ENCODE peak calls at places on chromosome 22, in four cellular contexts. J, F, C and A are unnamed samples.

GRCh38 chr22:28768701-28769393 is 3.6 kb upstream of the CCDC117 start:
- DNase-seq in C (no peak), J (no peak), F (no peak), A (no peak)

GRCh38 chr22:26197427-26197826 is 28.2 kb downstream of the SEZ6L start:
- DNase-seq in C (no peak), J (no peak), F (no peak), A (no peak)

GRCh38 chr22:21921184-21921721 is 31.4 kb downstream of the PPM1F start:
- DNase-seq in F (no peak), C (no peak), J (no peak), A (no peak)

GRCh38 chr22:44312766-44313165 is at the start of gene SHISAL1:
- DNase-seq in F (no peak), J (no peak), C (no peak), A (no peak)

GRCh38 chr22:50505276-50505775 is 2.2 kb downstream of the LMF2 start:
- DNase-seq in J (no peak), C (no peak), F (peak; percentile 3), A (no peak)

GRCh38 chr22:46737105-46737975 is 712 bp downstream of the CERK start:
- DNase-seq in C (peak; percentile 81), F (peak; percentile 73), J (no peak), A (no peak)

GRCh38 chr22:32644252-32645100 is 157.0 kb upstream of the TIMP3 start:
- DNase-seq in J (no peak), F (peak; percentile 69), C (no peak), A (peak; percentile 96)

GRCh38 chr22:43203471-43203981 is 16.6 kb upstream of the TTLL12 start:
- DNase-seq in J (no peak), C (no peak), F (no peak), A (no peak)

GRCh38 chr22:41563051-41563711 is 2.4 kb downstream of the CSDC2 start:
- DNase-seq in C (no peak), J (no peak), F (peak; percentile 55), A (peak; percentile 56)

GRCh38 chr22:43798492-43798891 is 13.6 kb downstream of the EFCAB6 start:
- DNase-seq in F (no peak), C (no peak), J (no peak), A (no peak)

GRCh38 chr22:43919106-43919965 is 4.3 kb upstream of the PNPLA3 start:
- DNase-seq in C (no peak), J (no peak), F (no peak), A (no peak)

GRCh38 chr22:37195921-37196320 is 7.9 kb upstream of the C1QTNF6 start:
- DNase-seq in C (peak; percentile 21), F (no peak), J (no peak), A (peak; percentile 82)

GRCh38 chr22:46085831-46086576 is 64.3 kb upstream of the PPARA start:
- DNase-seq in C (peak; percentile 75), F (no peak), J (no peak), A (peak; percentile 68)

GRCh38 chr22:19050117-19050516 is 72.1 kb downstream of the DGCR2 start:
- DNase-seq in F (no peak), C (no peak), J (no peak), A (no peak)

GRCh38 chr22:40116496-40117200 is 61.1 kb upstream of the TNRC6B start:
- DNase-seq in J (no peak), F (no peak), C (no peak), A (no peak)

GRCh38 chr22:24141586-24141985 is 39.7 kb upstream of the SUSD2 start:
- DNase-seq in F (no peak), C (no peak), J (no peak), A (peak; percentile 78)

GRCh38 chr22:48821346-48822186 is 1006.1 kb downstream of the BRD1 start:
- DNase-seq in J (no peak), F (no peak), C (peak; percentile 36), A (no peak)

GRCh38 chr22:27834364-27835185 is 33.0 kb upstream of the MN1 start:
- DNase-seq in F (no peak), J (no peak), C (no peak), A (no peak)

GRCh38 chr22:28605362-28605761 is 74.3 kb downstream of the TTC28 start:
- DNase-seq in F (no peak), C (no peak), J (no peak), A (no peak)

GRCh38 chr22:23497016-23497885 is 82.8 kb downstream of the IGLL1 start:
- DNase-seq in F (no peak), J (no peak), C (no peak), A (no peak)

GRCh38 chr22:49418341-49418894 is 409.3 kb downstream of the BRD1 start:
- DNase-seq in F (no peak), J (no peak), C (no peak), A (no peak)

GRCh38 chr22:39522567-39523300 is 2.4 kb downstream of the ATF4 start:
- DNase-seq in F (no peak), J (no peak), C (peak; percentile 53), A (peak; percentile 59)

GRCh38 chr22:23850136-23850611 is 7.5 kb upstream of the SLC2A11 start:
- DNase-seq in C (no peak), F (no peak), J (no peak), A (no peak)

GRCh38 chr22:43811777-43812148 is 342 bp downstream of the EFCAB6 start:
- DNase-seq in J (no peak), F (peak; percentile 55), C (no peak), A (peak; percentile 56)

GRCh38 chr22:45602824-45603301 is 68.8 kb upstream of the ATXN10 start:
- DNase-seq in F (peak; percentile 45), C (peak; percentile 49), J (no peak), A (no peak)

GRCh38 chr22:22752199-22752555 is 107.8 kb downstream of the GGTLC2 start:
- DNase-seq in J (no peak), F (no peak), C (no peak), A (no peak)

GRCh38 chr22:46748948-46749681 is 11.1 kb upstream of the CERK start:
- DNase-seq in F (no peak), C (no peak), J (no peak), A (peak; percentile 21)

GRCh38 chr22:28883917-28884753 is 763 bp downstream of the ZNRF3 start:
- DNase-seq in C (peak; percentile 76), F (peak; percentile 67), J (no peak), A (no peak)

GRCh38 chr22:45785458-45785857 is 113.8 kb downstream of the ATXN10 start:
- DNase-seq in C (no peak), J (no peak), F (peak; percentile 32), A (peak; percentile 90)

GRCh38 chr22:40019100-40019499 is 24.3 kb downstream of the FAM83F start:
- DNase-seq in C (no peak), J (no peak), F (no peak), A (peak; percentile 79)

GRCh38 chr22:23218867-23219251 is 38.5 kb downstream of the BCR start:
- DNase-seq in J (no peak), F (peak; percentile 73), C (peak; percentile 72), A (no peak)

GRCh38 chr22:44042822-44043221 is 18.7 kb downstream of the PARVB start:
- DNase-seq in C (no peak), J (no peak), F (no peak), A (no peak)

GRCh38 chr22:27624705-27625104 is 176.9 kb downstream of the MN1 start:
- DNase-seq in C (no peak), J (no peak), F (no peak), A (no peak)

GRCh38 chr22:41070665-41071331 is 21.6 kb upstream of the EP300 start:
- DNase-seq in J (no peak), F (no peak), C (no peak), A (no peak)

GRCh38 chr22:37244114-37244921 is at the start of gene RAC2:
- DNase-seq in C (peak; percentile 70), F (peak; percentile 64), J (no peak), A (peak; percentile 70)

GRCh38 chr22:40635008-40635939 is 1.2 kb downstream of the MRTFA start:
- DNase-seq in C (no peak), F (no peak), J (no peak), A (no peak)

GRCh38 chr22:32561756-32562155 is 87.1 kb downstream of the FBXO7 start:
- DNase-seq in J (no peak), F (no peak), C (no peak), A (no peak)

GRCh38 chr22:27780161-27780575 is 21.4 kb downstream of the MN1 start:
- DNase-seq in J (no peak), F (no peak), C (no peak), A (no peak)

GRCh38 chr22:35839811-35840739 is 122.4 kb downstream of the APOL5 start:
- DNase-seq in F (peak; percentile 95), J (peak; percentile 84), C (peak; percentile 73), A (peak; percentile 94)

GRCh38 chr22:35841907-35842518 is 124.3 kb downstream of the APOL5 start:
- DNase-seq in F (no peak), C (no peak), J (no peak), A (no peak)

GRCh38 chr22:35835998-35836691 is 118.5 kb downstream of the APOL5 start:
- DNase-seq in J (no peak), C (no peak), F (peak; percentile 80), A (peak; percentile 86)

GRCh38 chr22:35837328-35837727 is 119.7 kb downstream of the APOL5 start:
- DNase-seq in J (no peak), F (no peak), C (no peak), A (no peak)

DNA sequence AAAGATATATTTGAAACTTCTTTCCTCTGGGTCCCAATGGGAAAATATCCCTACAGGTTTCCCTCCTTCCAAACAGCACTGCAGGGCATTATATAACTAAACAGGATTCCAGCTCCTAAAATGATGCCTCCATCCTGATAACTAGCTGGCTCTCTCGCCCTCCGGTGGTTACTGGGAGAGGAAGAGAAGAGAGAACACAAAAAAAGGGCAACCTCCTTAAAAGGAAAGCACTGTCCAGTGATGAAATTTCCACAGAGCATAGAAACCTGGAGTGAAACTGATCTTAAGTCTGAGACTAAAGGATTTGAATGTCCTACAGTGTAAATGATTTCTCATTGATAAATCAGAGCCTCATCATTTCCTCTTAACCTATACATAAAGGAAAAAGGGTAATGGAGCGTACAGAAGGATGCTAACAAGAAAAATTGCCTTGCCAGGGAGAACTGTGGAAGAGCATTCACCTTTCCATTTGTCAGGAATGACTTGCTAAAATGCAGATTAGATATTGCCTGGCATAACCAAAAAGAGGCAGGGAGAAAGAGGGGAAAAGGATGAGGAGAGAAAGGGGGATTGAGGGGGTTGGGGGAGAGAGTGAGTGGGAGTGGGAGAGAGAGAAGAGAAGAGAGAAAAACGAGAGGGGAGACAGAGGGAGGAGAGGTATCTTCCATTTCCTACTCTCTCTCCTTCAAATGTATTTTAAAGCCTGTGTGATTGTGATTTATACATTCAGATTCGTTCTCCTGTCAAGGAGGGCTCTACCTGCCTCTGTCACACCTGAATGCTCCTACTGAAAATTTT is 121.4 kb downstream of the APOL5 start:
- DNase-seq in F (peak; percentile 71), C (no peak), J (no peak), A (peak; percentile 64)
- TF ChIP-seq CTCF in F (peak; percentile 51), C (no peak), J (peak; percentile 51), A (peak; percentile 31)

GRCh38 chr22:38314140-38314991 is 2.9 kb downstream of the CSNK1E start:
- DNase-seq in J (no peak), C (no peak), F (peak; percentile 26), A (no peak)
- H3K4me3 ChIP-seq in J (peak overlapping the region; percentile 73), C (peak overlapping the region; percentile 88), F (peak overlapping the region; percentile 11), A (peak overlapping the region; percentile 50)

DNA sequence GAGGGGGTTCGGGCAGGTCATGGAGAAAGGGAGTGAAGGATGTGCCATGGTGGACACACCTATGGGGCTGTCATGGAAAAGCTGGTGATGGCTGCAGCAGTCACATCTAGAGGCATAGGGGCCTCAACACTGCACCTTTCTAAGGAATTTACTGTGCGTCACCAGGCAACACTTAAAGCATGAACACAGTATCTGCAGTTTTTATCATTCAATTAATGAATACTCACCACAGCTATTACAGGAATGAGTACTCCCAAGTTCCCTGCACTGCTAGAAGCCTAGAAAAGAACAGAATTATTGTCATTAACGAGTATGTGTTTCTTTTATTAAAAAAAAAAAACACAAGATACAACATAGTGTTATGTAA is 19.0 kb downstream of the SERPIND1 start:
- DNase-seq in C (no peak), F (no peak), J (no peak), A (no peak)
- H3K36me3 ChIP-seq in C (no peaks in the 10 kb centered on the region), F (no peaks in the 10 kb centered on the region), J (no peaks in the 10 kb centered on the region), A (peaks cover 25% of the 10 kb centered on the region)

GRCh38 chr22:30612789-30613188 is 5.8 kb downstream of the TCN2 start:
- DNase-seq in J (no peak), C (no peak), F (no peak), A (no peak)
- TF ChIP-seq CTCF in J (no peak), C (no peak), F (no peak), A (no peak)